ENCODE peak calls at places on chromosomes 2 and 18, in eight cellular contexts. A is nephron progenitor cell, X is WTC11, J is K562, S is ascending aorta, C is DND-41, V is astrocyte of the spinal cord, Q is psoas muscle. Y is an unnamed sample.

GRCh38 chr2:46776687-46777327 is 138.8 kb downstream of the MCFD2 start:
- DNase-seq in X (peak; percentile 68), Q (no peak), J (peak; percentile 32), S (no peak), V (peak; percentile 81), C (peak; percentile 59), A (peak; percentile 50), Y (no peak)

GRCh38 chr2:99153921-99154604 is 679 bp downstream of the TSGA10 start:
- DNase-seq in C (no peak), A (no peak), S (no peak), J (no peak), Q (no peak), V (peak; percentile 4), X (no peak), Y (no peak)

GRCh38 chr18:13288509-13289138 is 70.1 kb downstream of the LDLRAD4 start:
- DNase-seq in S (no peak), A (no peak), C (no peak), Q (no peak), V (no peak), J (no peak), X (no peak), Y (no peak)

GRCh38 chr2:42809876-42810125 is 17.4 kb upstream of the HAAO start:
- DNase-seq in S (no peak), X (peak; percentile 83), Q (peak; percentile 94), V (no peak), J (peak; percentile 91), C (no peak), A (peak; percentile 78), Y (no peak)

GRCh38 chr2:176852667-176853066 is 359.9 kb upstream of the HNRNPA3 start:
- DNase-seq in J (no peak), A (no peak), S (no peak), V (no peak), Q (no peak), X (peak; percentile 13), C (peak; percentile 21), Y (no peak)

GRCh38 chr2:108184421-108184820 is 55.3 kb upstream of the SULT1C3 start:
- DNase-seq in V (peak; percentile 12), C (no peak), Q (no peak), S (no peak), X (no peak), A (no peak), J (peak; percentile 7), Y (no peak)

GRCh38 chr2:133992454-133992853 is 261.4 kb upstream of the MGAT5 start:
- DNase-seq in C (no peak), A (no peak), V (no peak), J (no peak), X (no peak), Q (no peak), S (no peak), Y (no peak)

GRCh38 chr2:152657042-152657441 is 60.2 kb downstream of the PRPF40A start:
- DNase-seq in J (no peak), A (no peak), V (no peak), S (no peak), Q (no peak), X (no peak), C (no peak), Y (no peak)

GRCh38 chr18:33729556-33729955 is 151.5 kb downstream of the ASXL3 start:
- DNase-seq in A (no peak), V (no peak), C (no peak), Q (no peak), X (no peak), S (no peak), J (no peak), Y (no peak)

GRCh38 chr2:11175293-11175795 is 20.1 kb downstream of the SLC66A3 start:
- DNase-seq in A (no peak), V (peak; percentile 79), X (no peak), Q (no peak), S (no peak), J (no peak), C (peak; percentile 30), Y (no peak)

GRCh38 chr2:42073739-42074138 is 25.9 kb downstream of the PKDCC start:
- DNase-seq in A (no peak), J (no peak), X (no peak), C (no peak), S (no peak), V (no peak), Q (no peak), Y (no peak)

GRCh38 chr2:25279091-25279651 is 62.6 kb downstream of the DNMT3A start:
- DNase-seq in J (no peak), C (no peak), V (no peak), X (no peak), S (peak; percentile 59), A (no peak), Q (peak; percentile 82), Y (no peak)

GRCh38 chr18:49565656-49566055 is 3.8 kb downstream of the LIPG start:
- DNase-seq in C (no peak), Q (no peak), V (peak; percentile 50), S (no peak), X (no peak), J (no peak), A (no peak), Y (no peak)

GRCh38 chr2:126905991-126906390 is 7.3 kb downstream of the TEX51 start:
- DNase-seq in J (no peak), A (no peak), X (no peak), S (no peak), Q (no peak), V (no peak), C (no peak), Y (no peak)

GRCh38 chr2:201448701-201449100 is 2.6 kb downstream of the TRAK2 start:
- DNase-seq in A (no peak), C (no peak), J (no peak), X (no peak), S (no peak), V (no peak), Q (no peak), Y (no peak)

GRCh38 chr2:207163815-207164747 is 1.7 kb downstream of the KLF7 start:
- DNase-seq in J (no peak), X (no peak), V (peak; percentile 59), Q (peak; percentile 76), S (peak; percentile 45), C (no peak), A (peak; percentile 30), Y (no peak)

GRCh38 chr2:70122470-70122869 is 35.2 kb downstream of the PCBP1 start:
- DNase-seq in S (no peak), V (no peak), A (no peak), C (no peak), X (no peak), Q (no peak), J (no peak), Y (no peak)

GRCh38 chr2:176432439-176432838 is 163.2 kb downstream of the MTX2 start:
- DNase-seq in C (no peak), V (no peak), J (no peak), S (no peak), Q (no peak), X (no peak), A (no peak), Y (no peak)

GRCh38 chr2:38788306-38788705 is 10.3 kb downstream of the GEMIN6 start:
- DNase-seq in Q (no peak), C (no peak), J (no peak), V (peak; percentile 13), X (no peak), A (no peak), S (no peak), Y (no peak)

GRCh38 chr2:128489580-128490273 is 171.1 kb upstream of the HS6ST1 start:
- DNase-seq in X (no peak), V (no peak), C (no peak), S (no peak), J (no peak), A (no peak), Q (no peak), Y (no peak)

GRCh38 chr2:182330451-182331325 is 96.1 kb downstream of the PDE1A start:
- DNase-seq in X (no peak), C (no peak), Q (no peak), A (no peak), V (no peak), S (no peak), J (no peak), Y (no peak)

GRCh38 chr2:151262629-151263028 is 966 bp upstream of the RBM43 start:
- DNase-seq in V (no peak), Q (no peak), S (no peak), C (no peak), A (no peak), X (peak; percentile 16), J (no peak), Y (no peak)

GRCh38 chr2:123808243-123808642 is 216.8 kb upstream of the CNTNAP5 start:
- DNase-seq in J (no peak), X (peak; percentile 48), V (no peak), C (no peak), Q (no peak), S (no peak), A (no peak), Y (no peak)
- TF ChIP-seq CTCF in J (no peak), X (peak; percentile 61), V (no peak), C (no peak), Q (no peak), S (no peak), A (no peak), Y (no peak)

GRCh38 chr2:86832334-86833096 is 29.2 kb downstream of the CD8B start:
- DNase-seq in A (no peak), V (no peak), S (no peak), J (no peak), X (no peak), Q (no peak), C (no peak), Y (no peak)
- TF ChIP-seq CTCF in A (no peak), V (no peak), S (no peak), J (no peak), X (no peak), Q (no peak), C (no peak), Y (no peak)

GRCh38 chr2:145166716-145167115 is 646.8 kb upstream of the ZEB2 start:
- DNase-seq in Q (no peak), A (no peak), S (no peak), J (no peak), X (no peak), V (no peak), C (no peak), Y (no peak)

GRCh38 chr2:145168091-145168490 is 648.2 kb upstream of the ZEB2 start:
- DNase-seq in A (no peak), V (no peak), J (no peak), X (no peak), S (no peak), Q (no peak), C (no peak), Y (no peak)

GRCh38 chr2:145170787-145171186 is 650.9 kb upstream of the ZEB2 start:
- DNase-seq in A (no peak), J (no peak), X (no peak), S (no peak), C (no peak), V (no peak), Q (no peak), Y (no peak)

GRCh38 chr2:145169285-145169684 is 649.4 kb upstream of the ZEB2 start:
- DNase-seq in Q (no peak), C (no peak), J (no peak), X (no peak), S (no peak), A (no peak), V (no peak), Y (no peak)
- TF ChIP-seq CTCF in Q (no peak), C (no peak), J (no peak), X (no peak), S (no peak), A (no peak), V (no peak), Y (no peak)

DNA sequence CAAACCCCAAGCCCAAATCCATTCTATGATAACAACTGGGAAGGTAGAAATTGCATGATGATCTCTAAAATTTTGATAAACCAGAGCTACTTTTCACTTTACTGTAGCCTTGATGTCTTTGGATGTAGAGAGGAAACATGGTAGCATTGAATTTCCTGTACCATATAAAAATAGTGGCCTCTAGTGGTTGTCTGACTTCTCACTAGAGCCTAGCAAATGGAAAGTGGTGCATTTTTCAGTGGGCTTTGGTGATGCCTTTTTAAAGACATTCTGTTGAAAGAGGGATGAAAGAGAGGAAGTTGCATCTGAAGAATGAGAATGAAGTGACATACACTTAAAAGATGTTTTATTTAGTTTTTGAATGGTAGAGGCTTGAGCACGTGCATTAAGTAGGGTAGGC is 662.2 kb downstream of the XIRP2 start:
- DNase-seq in X (no peak), C (no peak), V (peak; percentile 39), J (no peak), Q (no peak), A (no peak), S (no peak), Y (no peak)
- TF ChIP-seq CTCF in X (peak; percentile 20), C (peak; percentile 50), V (peak; percentile 64), J (peak; percentile 24), Q (peak; percentile 44), A (peak; percentile 16), S (peak; percentile 17), Y (no peak)

Y was measured in omental fat pad.